ENCODE peak calls at places on chromosomes 16 and 17, in nine cellular contexts. H is activated CD8-positive, alpha-beta T cell treated with anti-CD3 and anti-CD28 coated beads for 36 hours; T is iPS-NIHi11; D is B cell; S is BE2C; M is AG04450; F is thoracic aorta; O is islet precursor cell; W is NCI-H774. K is an unnamed sample.
A peak's percentile ranks its signal among the peaks of the same experiment; 100 is the strongest.

GRCh38 chr16:80940069-80940856 is 66.4 kb downstream of the CMC2 start:
- DNase-seq in S (no peak), D (no peak), T (no peak), F (no peak), W (no peak), H (no peak), O (no peak), M (no peak), K (no peak)

GRCh38 chr16:75532791-75533190 is 3.1 kb downstream of the CHST5 start:
- DNase-seq in M (no peak), O (no peak), F (no peak), S (no peak), D (no peak), H (no peak), W (no peak), T (no peak), K (no peak)

GRCh38 chr16:27816561-27816960 is 247.0 kb downstream of the GSG1L start:
- DNase-seq in O (peak; percentile 42), S (no peak), T (no peak), H (no peak), W (no peak), F (no peak), M (no peak), D (no peak), K (no peak)

GRCh38 chr16:71383054-71383773 is 24.7 kb downstream of the CALB2 start:
- DNase-seq in S (no peak), W (no peak), O (peak; percentile 83), F (no peak), T (peak; percentile 34), D (no peak), H (peak; percentile 38), M (no peak), K (no peak)

GRCh38 chr17:81512560-81512983 is at the start of gene ACTG1:
- DNase-seq in H (peak; percentile 91), S (peak; percentile 94), F (no peak), T (peak; percentile 90), D (peak; percentile 99), M (peak; percentile 72), W (peak; percentile 95), O (peak; percentile 96), K (peak; percentile 93)

GRCh38 chr16:11253009-11253994 is 2.7 kb downstream of the SOCS1 start:
- DNase-seq in T (no peak), H (peak; percentile 85), M (no peak), O (no peak), S (no peak), D (no peak), F (no peak), W (no peak), K (no peak)

GRCh38 chr17:72125226-72125651 is 4.4 kb downstream of the SOX9 start:
- DNase-seq in W (no peak), F (no peak), O (peak; percentile 79), T (no peak), D (no peak), S (no peak), M (no peak), H (no peak), K (no peak)

GRCh38 chr16:57620316-57621231 is 7.9 kb upstream of the ADGRG1 start:
- DNase-seq in S (peak; percentile 36), H (no peak), F (no peak), W (no peak), M (no peak), T (peak; percentile 51), O (peak; percentile 90), D (no peak), K (no peak)

K was measured in GM10248.